ENCODE peak calls at places on chromosomes 13 and 19, in seven cellular contexts. O, E, Y, H, C, T and U are unnamed samples.

GRCh38 chr19:6890421-6890913 is 3.1 kb downstream of the ADGRE1 start:
- DNase-seq in O (no peak), E (no peak), Y (no peak), H (no peak), C (no peak), T (no peak), U (no peak)

GRCh38 chr13:85665286-85665685 is 133.9 kb downstream of the SLITRK6 start:
- DNase-seq in O (no peak), E (no peak), Y (peak; percentile 18), H (no peak), C (peak; percentile 24), T (peak; percentile 25), U (peak; percentile 2)

GRCh38 chr19:42420055-42420544 is 7.1 kb downstream of the LIPE start:
- DNase-seq in O (no peak), E (peak; percentile 60), Y (no peak), H (peak; percentile 66), C (peak; percentile 48), T (peak; percentile 89), U (no peak)

GRCh38 chr19:16338470-16339360 is 14.1 kb downstream of the KLF2 start:
- DNase-seq in O (no peak), E (no peak), Y (peak; percentile 81), H (no peak), C (peak; percentile 99), T (peak; percentile 72), U (peak; percentile 77)

GRCh38 chr13:80039000-80039399 is 301.9 kb downstream of the SPRY2 start:
- DNase-seq in O (no peak), E (no peak), Y (no peak), H (no peak), C (no peak), T (no peak), U (no peak)

GRCh38 chr13:34749046-34749445 is 193.0 kb upstream of the NBEA start:
- DNase-seq in O (no peak), E (no peak), Y (no peak), H (no peak), C (no peak), T (no peak), U (no peak)

GRCh38 chr19:58571575-58571947 is 1.6 kb downstream of the MZF1 start:
- DNase-seq in O (no peak), E (no peak), Y (no peak), H (no peak), C (no peak), T (no peak), U (no peak)

GRCh38 chr13:71517004-71517403 is 350.0 kb downstream of the DACH1 start:
- DNase-seq in O (no peak), E (no peak), Y (no peak), H (no peak), C (peak; percentile 23), T (no peak), U (no peak)

GRCh38 chr19:42540071-42540553 is 11.8 kb upstream of the CEACAM1 start:
- DNase-seq in O (peak; percentile 58), E (no peak), Y (no peak), H (peak; percentile 58), C (no peak), T (no peak), U (no peak)

GRCh38 chr19:48645652-48646191 is at the start of gene CA11:
- DNase-seq in O (peak; percentile 53), E (no peak), Y (no peak), H (peak; percentile 70), C (no peak), T (peak; percentile 68), U (no peak)

GRCh38 chr13:110525328-110526319 is 35.9 kb downstream of the RAB20 start:
- DNase-seq in O (peak; percentile 94), E (no peak), Y (no peak), H (no peak), C (no peak), T (no peak), U (no peak)

GRCh38 chr13:100674363-100674847 is at the start of gene TMTC4:
- DNase-seq in O (no peak), E (no peak), Y (no peak), H (peak; percentile 85), C (peak; percentile 11), T (peak; percentile 10), U (no peak)

GRCh38 chr19:32598022-32598421 is 17.0 kb downstream of the PDCD5 start:
- DNase-seq in O (no peak), E (no peak), Y (no peak), H (no peak), C (no peak), T (no peak), U (no peak)

GRCh38 chr13:48210178-48210577 is 22.8 kb upstream of the ITM2B start:
- DNase-seq in O (no peak), E (no peak), Y (peak; percentile 86), H (no peak), C (peak; percentile 91), T (peak; percentile 23), U (peak; percentile 31)

GRCh38 chr19:2048104-2048958 is 2.7 kb downstream of the MKNK2 start:
- DNase-seq in O (no peak), E (no peak), Y (no peak), H (no peak), C (no peak), T (no peak), U (no peak)

GRCh38 chr19:4504297-4504701 is 14.0 kb downstream of the PLIN4 start:
- DNase-seq in O (no peak), E (no peak), Y (no peak), H (no peak), C (no peak), T (no peak), U (no peak)

GRCh38 chr13:108963846-108964600 is 334.6 kb downstream of the MYO16 start:
- DNase-seq in O (no peak), E (no peak), Y (peak; percentile 15), H (no peak), C (no peak), T (no peak), U (no peak)

GRCh38 chr19:5108123-5108613 is 139.3 kb downstream of the KDM4B start:
- DNase-seq in O (no peak), E (no peak), Y (no peak), H (no peak), C (no peak), T (no peak), U (no peak)

GRCh38 chr13:102817907-102818306 is 19.0 kb downstream of the BIVM start:
- DNase-seq in O (no peak), E (no peak), Y (no peak), H (no peak), C (no peak), T (no peak), U (no peak)

GRCh38 chr19:39670998-39671397 is 15.3 kb downstream of the LGALS16 start:
- DNase-seq in O (no peak), E (no peak), Y (no peak), H (no peak), C (no peak), T (no peak), U (no peak)

GRCh38 chr13:103556681-103557080 is 490.5 kb upstream of the SLC10A2 start:
- DNase-seq in O (no peak), E (no peak), Y (no peak), H (no peak), C (no peak), T (no peak), U (no peak)

GRCh38 chr13:59464926-59465325 is 698.8 kb downstream of the DIAPH3 start:
- DNase-seq in O (no peak), E (no peak), Y (no peak), H (no peak), C (peak; percentile 22), T (no peak), U (no peak)

GRCh38 chr13:20351279-20352022 is 119.3 kb upstream of the GJB6 start:
- DNase-seq in O (no peak), E (no peak), Y (peak; percentile 39), H (no peak), C (peak; percentile 87), T (no peak), U (no peak)

GRCh38 chr13:113041293-113041690 is 64.3 kb upstream of the F7 start:
- DNase-seq in O (no peak), E (no peak), Y (no peak), H (no peak), C (no peak), T (no peak), U (no peak)

GRCh38 chr19:29524912-29525870 is 603 bp upstream of the VSTM2B start:
- DNase-seq in O (no peak), E (no peak), Y (no peak), H (peak; percentile 66), C (no peak), T (no peak), U (no peak)

GRCh38 chr13:40161008-40161694 is 505.3 kb downstream of the FOXO1 start:
- DNase-seq in O (no peak), E (no peak), Y (no peak), H (no peak), C (no peak), T (no peak), U (no peak)

GRCh38 chr19:18379803-18380747 is 5.9 kb upstream of the GDF15 start:
- DNase-seq in O (peak; percentile 52), E (no peak), Y (peak; percentile 86), H (no peak), C (no peak), T (peak; percentile 99), U (no peak)

GRCh38 chr19:27742041-27742440 is 1470.9 kb downstream of the UQCRFS1 start:
- DNase-seq in O (no peak), E (no peak), Y (no peak), H (no peak), C (no peak), T (no peak), U (no peak)

GRCh38 chr19:17481986-17482385 is 11.7 kb downstream of the SLC27A1 start:
- DNase-seq in O (no peak), E (no peak), Y (no peak), H (no peak), C (no peak), T (no peak), U (no peak)

GRCh38 chr13:109336730-109337129 is 449.7 kb downstream of the IRS2 start:
- DNase-seq in O (no peak), E (no peak), Y (no peak), H (no peak), C (peak; percentile 66), T (peak; percentile 52), U (no peak)

GRCh38 chr13:107339209-107339608 is 771.3 kb upstream of the ARGLU1 start:
- DNase-seq in O (no peak), E (no peak), Y (no peak), H (no peak), C (peak; percentile 61), T (no peak), U (no peak)

GRCh38 chr19:45217957-45218334 is 27.3 kb downstream of the EXOC3L2 start:
- DNase-seq in O (no peak), E (no peak), Y (no peak), H (no peak), C (no peak), T (no peak), U (no peak)

GRCh38 chr13:31090921-31091624 is 70.6 kb downstream of the HSPH1 start:
- DNase-seq in O (no peak), E (no peak), Y (no peak), H (no peak), C (no peak), T (no peak), U (no peak)

GRCh38 chr19:29904017-29904416 is 38.0 kb upstream of the URI1 start:
- DNase-seq in O (no peak), E (no peak), Y (no peak), H (no peak), C (no peak), T (no peak), U (no peak)

GRCh38 chr13:40379794-40380608 is 286.4 kb downstream of the FOXO1 start:
- DNase-seq in O (no peak), E (no peak), Y (no peak), H (peak; percentile 32), C (no peak), T (no peak), U (no peak)

GRCh38 chr19:11227201-11227886 is 12.1 kb upstream of the ANGPTL8 start:
- DNase-seq in O (no peak), E (no peak), Y (no peak), H (peak; percentile 28), C (no peak), T (peak; percentile 58), U (no peak)